ENCODE peak calls at places on chromosomes 2 and 18, in eight cellular contexts. One of them, this sample, is unnamed.

GRCh38 chr2:144517825-144518699 is 1.9 kb downstream of the ZEB2 start:
- DNase-seq in kidney: no peak
- DNase-seq in cardiac fibroblast: no peak
- DNase-seq in GM20000: no peak
- DNase-seq in non-pigmented ciliary epithelial cell: no peak
- DNase-seq in astrocyte of the spinal cord: peak
- DNase-seq in AML-193: peak
- DNase-seq in SW480: no peak
- DNase-seq in this sample: no peak

GRCh38 chr2:224915126-224915525 is 127.1 kb downstream of the DOCK10 start:
- DNase-seq in SW480: no peak
- DNase-seq in non-pigmented ciliary epithelial cell: no peak
- DNase-seq in AML-193: no peak
- DNase-seq in astrocyte of the spinal cord: no peak
- DNase-seq in cardiac fibroblast: no peak
- DNase-seq in kidney: no peak
- DNase-seq in GM20000: no peak
- DNase-seq in this sample: no peak

GRCh38 chr2:201618744-201619654 is 24.3 kb downstream of the TMEM237 start:
- DNase-seq in SW480: no peak
- DNase-seq in kidney: peak
- DNase-seq in non-pigmented ciliary epithelial cell: no peak
- DNase-seq in astrocyte of the spinal cord: peak
- DNase-seq in cardiac fibroblast: peak
- DNase-seq in GM20000: peak
- DNase-seq in AML-193: no peak
- DNase-seq in this sample: no peak

GRCh38 chr18:38563396-38563980 is 997.9 kb upstream of the CELF4 start:
- DNase-seq in GM20000: no peak
- DNase-seq in non-pigmented ciliary epithelial cell: no peak
- DNase-seq in AML-193: no peak
- DNase-seq in kidney: no peak
- DNase-seq in cardiac fibroblast: no peak
- DNase-seq in SW480: no peak
- DNase-seq in astrocyte of the spinal cord: no peak
- DNase-seq in this sample: no peak

GRCh38 chr18:12296457-12296856 is 11.6 kb upstream of the TUBB6 start:
- DNase-seq in SW480: no peak
- DNase-seq in cardiac fibroblast: no peak
- DNase-seq in AML-193: no peak
- DNase-seq in non-pigmented ciliary epithelial cell: no peak
- DNase-seq in kidney: no peak
- DNase-seq in astrocyte of the spinal cord: no peak
- DNase-seq in GM20000: no peak
- DNase-seq in this sample: no peak

GRCh38 chr2:28359222-28360065 is 33.2 kb upstream of the FOSL2 start:
- DNase-seq in astrocyte of the spinal cord: peak
- DNase-seq in GM20000: peak
- DNase-seq in SW480: peak
- DNase-seq in AML-193: peak
- DNase-seq in cardiac fibroblast: peak
- DNase-seq in kidney: no peak
- DNase-seq in non-pigmented ciliary epithelial cell: no peak
- DNase-seq in this sample: peak

GRCh38 chr2:19029655-19030054 is 328.8 kb downstream of the OSR1 start:
- DNase-seq in non-pigmented ciliary epithelial cell: no peak
- DNase-seq in SW480: no peak
- DNase-seq in GM20000: no peak
- DNase-seq in AML-193: no peak
- DNase-seq in kidney: no peak
- DNase-seq in cardiac fibroblast: no peak
- DNase-seq in astrocyte of the spinal cord: no peak
- DNase-seq in this sample: no peak

GRCh38 chr2:172095146-172095904 is 7.4 kb downstream of the DLX2 start:
- DNase-seq in AML-193: peak
- DNase-seq in non-pigmented ciliary epithelial cell: no peak
- DNase-seq in kidney: peak
- DNase-seq in GM20000: peak
- DNase-seq in cardiac fibroblast: peak
- DNase-seq in SW480: peak
- DNase-seq in astrocyte of the spinal cord: peak
- DNase-seq in this sample: peak

GRCh38 chr2:217853301-217853881 is 149.4 kb downstream of the TNS1 start:
- DNase-seq in kidney: no peak
- DNase-seq in SW480: no peak
- DNase-seq in AML-193: no peak
- DNase-seq in astrocyte of the spinal cord: no peak
- DNase-seq in non-pigmented ciliary epithelial cell: no peak
- DNase-seq in cardiac fibroblast: peak
- DNase-seq in GM20000: no peak
- DNase-seq in this sample: no peak

GRCh38 chr2:17635007-17635406 is 94.5 kb downstream of the VSNL1 start:
- DNase-seq in AML-193: no peak
- DNase-seq in non-pigmented ciliary epithelial cell: no peak
- DNase-seq in SW480: no peak
- DNase-seq in kidney: no peak
- DNase-seq in cardiac fibroblast: no peak
- DNase-seq in GM20000: no peak
- DNase-seq in astrocyte of the spinal cord: no peak
- DNase-seq in this sample: no peak

GRCh38 chr2:60119778-60120177 is 433.7 kb downstream of the BCL11A start:
- DNase-seq in SW480: no peak
- DNase-seq in astrocyte of the spinal cord: no peak
- DNase-seq in GM20000: no peak
- DNase-seq in AML-193: no peak
- DNase-seq in cardiac fibroblast: no peak
- DNase-seq in kidney: no peak
- DNase-seq in non-pigmented ciliary epithelial cell: no peak
- DNase-seq in this sample: peak

GRCh38 chr2:120419073-120419472 is 73.1 kb downstream of the INHBB start:
- DNase-seq in AML-193: no peak
- DNase-seq in kidney: no peak
- DNase-seq in SW480: peak
- DNase-seq in GM20000: no peak
- DNase-seq in non-pigmented ciliary epithelial cell: no peak
- DNase-seq in cardiac fibroblast: no peak
- DNase-seq in astrocyte of the spinal cord: no peak
- DNase-seq in this sample: peak

GRCh38 chr2:80246449-80247025 is 58.0 kb downstream of the LRRTM1 start:
- DNase-seq in astrocyte of the spinal cord: no peak
- DNase-seq in GM20000: no peak
- DNase-seq in non-pigmented ciliary epithelial cell: no peak
- DNase-seq in cardiac fibroblast: no peak
- DNase-seq in kidney: no peak
- DNase-seq in AML-193: no peak
- DNase-seq in SW480: no peak
- DNase-seq in this sample: no peak

GRCh38 chr2:222693837-222694236 is 22.4 kb downstream of the MOGAT1 start:
- DNase-seq in non-pigmented ciliary epithelial cell: no peak
- DNase-seq in astrocyte of the spinal cord: peak
- DNase-seq in GM20000: no peak
- DNase-seq in SW480: peak
- DNase-seq in kidney: no peak
- DNase-seq in cardiac fibroblast: peak
- DNase-seq in AML-193: no peak
- DNase-seq in this sample: peak

GRCh38 chr18:37499913-37500312 is 65.7 kb downstream of the CELF4 start:
- DNase-seq in GM20000: no peak
- DNase-seq in kidney: no peak
- DNase-seq in cardiac fibroblast: no peak
- DNase-seq in astrocyte of the spinal cord: no peak
- DNase-seq in SW480: no peak
- DNase-seq in AML-193: no peak
- DNase-seq in non-pigmented ciliary epithelial cell: no peak
- DNase-seq in this sample: no peak

GRCh38 chr2:18860179-18860578 is 270.8 kb upstream of the NT5C1B start:
- DNase-seq in GM20000: no peak
- DNase-seq in kidney: no peak
- DNase-seq in non-pigmented ciliary epithelial cell: no peak
- DNase-seq in cardiac fibroblast: no peak
- DNase-seq in astrocyte of the spinal cord: peak
- DNase-seq in AML-193: no peak
- DNase-seq in SW480: no peak
- DNase-seq in this sample: no peak